ENCODE peak calls at places on chromosomes 13 and 19, in six cellular contexts. O is stimulated activated CD8-positive, alpha-beta memory T cell treated with anti-CD3 and anti-CD28 coated beads, Interleukin-4, amount 100 ng/mL, for 4 hours; A is endothelial cell; B is thoracic aorta; U is Daoy; W is COR-L47. H is an unnamed sample.

GRCh38 chr13:87889241-87889640 is 218.1 kb downstream of the SLITRK5 start:
- DNase-seq in O (no peak), A (no peak), B (no peak), U (no peak), W (peak), H (peak)

GRCh38 chr13:23554000-23554399 is 16.2 kb upstream of the TNFRSF19 start:
- DNase-seq in O (no peak), A (no peak), B (no peak), U (peak), W (no peak), H (no peak)

GRCh38 chr13:112134150-112135075 is 67.5 kb downstream of the SOX1 start:
- DNase-seq in O (no peak), A (no peak), B (no peak), U (peak), W (no peak), H (no peak)

GRCh38 chr19:28482221-28482620 is 730.7 kb downstream of the UQCRFS1 start:
- DNase-seq in O (no peak), A (no peak), B (no peak), U (no peak), W (no peak), H (no peak)

GRCh38 chr13:98768522-98768921 is 16.1 kb upstream of the SLC15A1 start:
- DNase-seq in O (no peak), A (no peak), B (no peak), U (no peak), W (no peak), H (no peak)

GRCh38 chr13:64778002-64778401 is 2452.1 kb downstream of the PCDH9 start:
- DNase-seq in O (no peak), A (no peak), B (no peak), U (no peak), W (no peak), H (no peak)

GRCh38 chr13:56864451-56864850 is 276.3 kb upstream of the PRR20A start:
- DNase-seq in O (no peak), A (no peak), B (no peak), U (no peak), W (no peak), H (no peak)

GRCh38 chr19:49468199-49468598 is 5.8 kb upstream of the FLT3LG start:
- DNase-seq in O (no peak), A (no peak), B (no peak), U (no peak), W (no peak), H (no peak)

GRCh38 chr19:45469835-45470146 is 2.0 kb downstream of the FOSB start:
- DNase-seq in O (no peak), A (no peak), B (peak), U (no peak), W (peak), H (peak)